ENCODE peak calls at places on chromosome 20, in six cellular contexts. P, A, Z, C, E and L are unnamed samples.

GRCh38 chr20:51434556-51435256 is 107.8 kb downstream of the NFATC2 start:
- DNase-seq in A (no peak), P (no peak), Z (peak; percentile 90), C (no peak), E (no peak), L (peak; percentile 61)

GRCh38 chr20:4896119-4896700 is 105.1 kb downstream of the SLC23A2 start:
- DNase-seq in A (no peak), C (no peak), E (no peak), Z (no peak), P (no peak), L (no peak)

GRCh38 chr20:14235355-14235754 is 102.1 kb downstream of the FLRT3 start:
- DNase-seq in E (peak; percentile 6), Z (peak; percentile 88), C (no peak), P (no peak), A (no peak), L (peak; percentile 37)

GRCh38 chr20:3340443-3340842 is 67.0 kb downstream of the DNAAF9 start:
- DNase-seq in Z (peak; percentile 16), P (no peak), E (peak; percentile 64), C (no peak), A (no peak), L (peak; percentile 46)

GRCh38 chr20:11982958-11983470 is 65.3 kb downstream of the BTBD3 start:
- DNase-seq in Z (no peak), E (no peak), A (no peak), C (no peak), P (no peak), L (no peak)

GRCh38 chr20:634526-634925 is 18.5 kb downstream of the SRXN1 start:
- DNase-seq in Z (no peak), P (no peak), C (no peak), A (no peak), E (no peak), L (no peak)

GRCh38 chr20:362271-363254 is 15.7 kb downstream of the NRSN2 start:
- DNase-seq in Z (peak; percentile 89), A (no peak), P (peak; percentile 22), E (no peak), C (peak; percentile 84), L (peak; percentile 74)

GRCh38 chr20:346640-347316 is at the start of gene NRSN2:
- DNase-seq in Z (peak; percentile 77), P (peak; percentile 59), A (peak; percentile 70), E (no peak), C (no peak), L (peak; percentile 89)

GRCh38 chr20:51495921-51496545 is 46.5 kb downstream of the NFATC2 start:
- DNase-seq in C (no peak), A (no peak), P (no peak), Z (peak; percentile 27), E (no peak), L (peak; percentile 52)

GRCh38 chr20:59741073-59741472 is 136.7 kb downstream of the PHACTR3 start:
- DNase-seq in P (no peak), Z (no peak), A (no peak), C (no peak), E (no peak), L (no peak)

GRCh38 chr20:19921349-19921793 is 95.8 kb upstream of the NAA20 start:
- DNase-seq in P (no peak), A (no peak), C (no peak), E (no peak), Z (no peak), L (peak; percentile 75)

GRCh38 chr20:63978319-63979220 is 872 bp downstream of the SAMD10 start:
- DNase-seq in E (no peak), P (peak; percentile 60), A (peak; percentile 66), Z (peak; percentile 68), C (peak; percentile 75), L (no peak)

GRCh38 chr20:1373614-1374013 is 19.2 kb downstream of the FKBP1A start:
- DNase-seq in E (no peak), Z (no peak), P (no peak), C (no peak), A (no peak), L (no peak)

GRCh38 chr20:25117961-25118360 is 36.0 kb upstream of the VSX1 start:
- DNase-seq in Z (no peak), C (no peak), P (no peak), E (no peak), A (no peak), L (no peak)

GRCh38 chr20:62040381-62040922 is 25.2 kb downstream of the TAF4 start:
- DNase-seq in A (no peak), C (no peak), E (no peak), Z (no peak), P (no peak), L (no peak)

GRCh38 chr20:35004749-35005462 is 49.2 kb downstream of the MYH7B start:
- DNase-seq in E (no peak), C (no peak), P (no peak), A (no peak), Z (no peak), L (no peak)

GRCh38 chr20:32672982-32673727 is 586 bp downstream of the C20orf203 start:
- DNase-seq in E (no peak), P (peak; percentile 49), Z (no peak), A (no peak), C (peak; percentile 29), L (no peak)

GRCh38 chr20:5636127-5636520 is 114.1 kb upstream of the SHLD1 start:
- DNase-seq in Z (no peak), C (no peak), E (no peak), A (no peak), P (no peak), L (no peak)

GRCh38 chr20:44819936-44820335 is 9.6 kb upstream of the RIMS4 start:
- DNase-seq in Z (no peak), C (no peak), A (no peak), E (no peak), P (no peak), L (no peak)

GRCh38 chr20:5170341-5170740 is 43.5 kb downstream of the CDS2 start:
- DNase-seq in E (no peak), P (no peak), C (no peak), Z (no peak), A (no peak), L (no peak)

GRCh38 chr20:44002861-44003260 is 88.2 kb downstream of the TOX2 start:
- DNase-seq in C (no peak), E (no peak), A (no peak), Z (no peak), P (no peak), L (no peak)

GRCh38 chr20:45752747-45753146 is 30.6 kb downstream of the SPINT4 start:
- DNase-seq in C (peak; percentile 24), P (no peak), E (no peak), A (no peak), Z (no peak), L (no peak)

GRCh38 chr20:36173451-36173933 is 19.0 kb downstream of the EPB41L1 start:
- DNase-seq in P (no peak), Z (peak; percentile 71), A (peak; percentile 41), E (no peak), C (no peak), L (peak; percentile 14)

GRCh38 chr20:11214281-11214680 is 540.5 kb upstream of the JAG1 start:
- DNase-seq in P (no peak), E (no peak), C (no peak), Z (peak; percentile 57), A (no peak), L (no peak)

GRCh38 chr20:50027611-50028105 is 44.9 kb downstream of the SNAI1 start:
- DNase-seq in A (no peak), P (no peak), C (no peak), E (peak; percentile 53), Z (peak; percentile 94), L (peak; percentile 97)

GRCh38 chr20:58712116-58712822 is 19.7 kb downstream of the NPEPL1 start:
- DNase-seq in C (no peak), E (no peak), P (no peak), Z (no peak), A (no peak), L (no peak)

GRCh38 chr20:62728028-62728780 is 19.6 kb downstream of the NTSR1 start:
- DNase-seq in P (no peak), E (no peak), C (peak; percentile 55), A (no peak), Z (no peak), L (no peak)

GRCh38 chr20:25706793-25707192 is 10.1 kb upstream of the ZNF337 start:
- DNase-seq in A (no peak), Z (no peak), C (peak; percentile 47), P (no peak), E (no peak), L (no peak)

GRCh38 chr20:45592574-45593189 is 13.6 kb upstream of the WFDC8 start:
- DNase-seq in Z (peak; percentile 57), P (peak; percentile 9), C (peak; percentile 33), E (peak; percentile 59), A (peak; percentile 41), L (peak; percentile 33)

GRCh38 chr20:58511364-58511763 is 3.8 kb downstream of the APCDD1L start:
- DNase-seq in E (no peak), A (no peak), Z (peak; percentile 76), C (no peak), P (no peak), L (peak; percentile 59)

GRCh38 chr20:40470313-40471260 is 218.4 kb downstream of the MAFB start:
- DNase-seq in Z (no peak), C (no peak), E (no peak), P (no peak), A (no peak), L (no peak)

GRCh38 chr20:41178495-41178894 is 41.2 kb downstream of the PLCG1 start:
- DNase-seq in E (no peak), P (no peak), Z (no peak), A (no peak), C (no peak), L (no peak)

GRCh38 chr20:19314619-19315018 is 102.2 kb downstream of the SLC24A3 start:
- DNase-seq in E (no peak), P (no peak), C (no peak), A (no peak), Z (no peak), L (no peak)

GRCh38 chr20:63186084-63186483 is 29.8 kb downstream of the YTHDF1 start:
- DNase-seq in E (no peak), Z (no peak), A (no peak), C (no peak), P (no peak), L (no peak)